ENCODE peak calls at places on chromosomes 16 and 17, in nine cellular contexts. P is HCT116, C is suprapubic skin, X is breast epithelium, D is tibial nerve, I is heart left ventricle, A is IMR-90, S is testis, T is uterus. R is an unnamed sample.
A peak's percentile ranks its signal among the peaks of the same experiment; 100 is the strongest.

GRCh38 chr17:80034977-80035686 is 540 bp downstream of the TBC1D16 start:
- DNase-seq in P (no peak), C (no peak), X (no peak), D (no peak), I (peak; percentile 32), A (peak; percentile 43), S (no peak), T (no peak), R (peak; percentile 29)

GRCh38 chr17:68835061-68835460 is 120.1 kb downstream of the ABCA8 start:
- DNase-seq in P (no peak), C (no peak), X (no peak), D (no peak), I (no peak), A (peak; percentile 47), S (no peak), T (no peak), R (no peak)

GRCh38 chr17:80471922-80472321 is 4.5 kb downstream of the NPTX1 start:
- DNase-seq in P (no peak), C (no peak), X (no peak), D (no peak), I (no peak), A (no peak), S (no peak), T (no peak), R (no peak)

GRCh38 chr17:57924677-57925076 is 30.5 kb downstream of the CUEDC1 start:
- DNase-seq in P (no peak), C (no peak), X (no peak), D (no peak), I (no peak), A (no peak), S (no peak), T (no peak), R (no peak)

GRCh38 chr16:868386-868755 is 67.8 kb upstream of the GNG13 start:
- DNase-seq in P (no peak), C (no peak), X (no peak), D (no peak), I (no peak), A (no peak), S (no peak), T (no peak), R (no peak)

GRCh38 chr17:76683011-76683755 is 27.6 kb downstream of the MXRA7 start:
- DNase-seq in P (no peak), C (no peak), X (no peak), D (no peak), I (no peak), A (no peak), S (no peak), T (no peak), R (no peak)

GRCh38 chr17:74442670-74443515 is 11.0 kb downstream of the GPRC5C start:
- DNase-seq in P (peak; percentile 89), C (peak; percentile 90), X (peak; percentile 88), D (peak; percentile 87), I (peak; percentile 91), A (no peak), S (peak; percentile 91), T (peak; percentile 80), R (peak; percentile 97)

GRCh38 chr16:50530277-50531236 is 17.6 kb upstream of the NKD1 start:
- DNase-seq in P (no peak), C (peak; percentile 66), X (peak; percentile 85), D (no peak), I (peak; percentile 3), A (no peak), S (no peak), T (no peak), R (no peak)

GRCh38 chr17:66812571-66812970 is 22.3 kb upstream of the CACNG5 start:
- DNase-seq in P (no peak), C (no peak), X (no peak), D (no peak), I (no peak), A (no peak), S (no peak), T (no peak), R (no peak)

GRCh38 chr17:64506201-64506575 is at the start of gene DDX5:
- DNase-seq in P (peak; percentile 100), C (peak; percentile 99), X (peak; percentile 97), D (peak; percentile 93), I (peak; percentile 99), A (peak; percentile 94), S (peak; percentile 98), T (peak; percentile 96), R (peak; percentile 99)
- TF ChIP-seq POLR2A in P (peak; percentile 100), C (peak; percentile 99), X (peak; percentile 99), D (peak; percentile 97), I (no peak), A (peak; percentile 99), S (peak; percentile 81), T (peak; percentile 92), R (peak; percentile 99)

DNA sequence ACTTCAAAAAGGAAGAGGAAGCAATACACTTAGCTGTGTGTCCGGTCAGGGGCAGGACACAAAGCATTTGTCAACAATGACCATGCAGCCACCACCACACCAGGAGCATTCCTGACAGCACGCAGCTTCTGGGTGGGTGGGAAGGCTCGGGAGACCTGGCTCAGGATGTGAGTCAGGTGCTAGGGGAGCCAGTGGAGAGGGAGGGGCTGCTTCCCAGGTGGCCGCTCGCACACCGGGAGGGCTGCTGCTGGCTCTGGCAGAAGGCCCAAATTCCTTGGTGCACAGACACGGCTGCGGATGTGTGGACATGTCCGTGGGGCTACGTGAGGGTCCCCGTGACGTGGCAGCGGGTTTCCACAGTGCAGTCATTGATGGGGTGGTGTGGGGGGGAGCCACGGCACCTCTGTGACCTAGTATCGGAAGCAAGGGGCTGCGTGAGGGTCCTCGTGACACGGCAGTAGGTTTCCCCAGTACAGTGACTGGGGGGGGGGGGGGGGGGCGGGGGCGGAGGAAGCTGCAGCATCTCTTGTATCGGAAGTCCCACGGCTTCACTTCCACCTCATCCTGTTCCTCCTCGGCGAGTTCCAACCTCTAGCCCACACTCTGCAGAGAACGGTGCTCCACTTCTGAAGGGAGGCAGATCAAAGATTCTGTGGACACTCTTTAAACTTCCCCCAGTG is 112.8 kb downstream of the ZNF778 start:
- DNase-seq in P (peak; percentile 92), C (no peak), X (no peak), D (no peak), I (peak; percentile 49), A (peak; percentile 52), S (no peak), T (no peak), R (no peak)
- H3K4me1 ChIP-seq in P (peaks cover 93% of the 10 kb centered on the region), C (peaks cover 49% of the 10 kb centered on the region), X (peaks cover 20% of the 10 kb centered on the region), D (peaks cover 95% of the 10 kb centered on the region), I (peaks cover 86% of the 10 kb centered on the region), A (peaks cover 37% of the 10 kb centered on the region), S (peaks cover 42% of the 10 kb centered on the region), T (peaks cover 15% of the 10 kb centered on the region), R (peaks cover 28% of the 10 kb centered on the region)

GRCh38 chr17:6539871-6540270 is 16.5 kb downstream of the PITPNM3 start:
- DNase-seq in P (no peak), C (no peak), X (no peak), D (no peak), I (no peak), A (no peak), S (no peak), T (no peak), R (no peak)

GRCh38 chr17:6542577-6542976 is 13.8 kb downstream of the PITPNM3 start:
- DNase-seq in P (no peak), C (no peak), X (no peak), D (no peak), I (no peak), A (no peak), S (no peak), T (no peak), R (no peak)

GRCh38 chr17:6543079-6544010 is 13.0 kb downstream of the PITPNM3 start:
- DNase-seq in P (no peak), C (no peak), X (no peak), D (no peak), I (no peak), A (no peak), S (no peak), T (no peak), R (no peak)

GRCh38 chr17:6544011-6544370 is 12.4 kb downstream of the PITPNM3 start:
- DNase-seq in P (no peak), C (no peak), X (no peak), D (no peak), I (no peak), A (no peak), S (no peak), T (no peak), R (no peak)

DNA sequence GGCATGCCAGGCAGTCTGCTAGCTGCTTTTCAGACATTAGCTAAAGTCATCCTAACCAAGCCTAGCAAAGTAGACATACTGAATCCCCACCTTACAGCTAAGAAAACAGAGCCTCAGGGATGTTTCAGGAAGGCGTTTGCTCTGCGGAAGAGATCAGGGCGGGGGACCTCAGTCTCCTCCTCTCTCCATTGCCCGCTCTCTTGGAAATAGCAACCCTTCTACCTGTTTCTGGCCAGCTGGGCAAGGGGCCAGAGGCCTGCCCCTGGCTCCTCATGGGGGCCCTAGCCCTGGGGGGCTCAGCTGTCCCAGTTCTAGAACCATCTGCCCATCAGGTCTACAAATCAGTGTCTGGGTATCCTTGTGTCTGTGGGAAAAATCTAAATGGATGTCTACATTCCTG is 14.5 kb downstream of the PITPNM3 start:
- DNase-seq in P (no peak), C (no peak), X (no peak), D (no peak), I (no peak), A (no peak), S (no peak), T (no peak), R (no peak)
- TF ChIP-seq POLR2A in P (no peak), C (no peak), X (no peak), D (no peak), I (no peak), A (no peak), S (no peak), T (no peak), R (no peak)

DNA sequence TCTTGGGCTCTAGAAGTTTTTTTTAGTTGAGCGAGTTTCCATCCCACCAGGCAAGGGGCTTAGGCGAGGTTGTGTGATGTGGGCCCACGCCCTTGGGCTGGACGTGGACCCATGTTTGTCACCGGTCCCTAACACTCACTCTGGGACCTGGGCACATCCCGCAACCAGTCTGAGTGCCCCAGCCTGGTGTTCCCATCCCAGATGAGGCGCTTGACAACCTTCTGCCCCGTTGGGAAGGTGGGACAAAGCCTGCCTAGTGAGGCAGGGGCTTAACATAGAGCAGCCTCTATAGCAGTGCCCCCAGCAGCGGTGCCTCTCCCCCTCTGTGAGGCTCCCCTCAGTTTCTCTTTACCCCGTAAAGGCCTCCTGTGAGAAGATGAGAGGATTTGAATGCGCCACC is 22.5 kb downstream of the CMIP start:
- DNase-seq in P (no peak), C (no peak), X (no peak), D (no peak), I (no peak), A (no peak), S (no peak), T (no peak), R (no peak)
- H3K4me1 ChIP-seq in P (no peaks in the 10 kb centered on the region), C (peaks cover 34% of the 10 kb centered on the region), X (no peaks in the 10 kb centered on the region), D (peaks cover 72% of the 10 kb centered on the region), I (peaks cover 14% of the 10 kb centered on the region), A (peaks cover 2% of the 10 kb centered on the region), S (peaks cover 11% of the 10 kb centered on the region), T (no peaks in the 10 kb centered on the region), R (peaks cover 34% of the 10 kb centered on the region)

DNA sequence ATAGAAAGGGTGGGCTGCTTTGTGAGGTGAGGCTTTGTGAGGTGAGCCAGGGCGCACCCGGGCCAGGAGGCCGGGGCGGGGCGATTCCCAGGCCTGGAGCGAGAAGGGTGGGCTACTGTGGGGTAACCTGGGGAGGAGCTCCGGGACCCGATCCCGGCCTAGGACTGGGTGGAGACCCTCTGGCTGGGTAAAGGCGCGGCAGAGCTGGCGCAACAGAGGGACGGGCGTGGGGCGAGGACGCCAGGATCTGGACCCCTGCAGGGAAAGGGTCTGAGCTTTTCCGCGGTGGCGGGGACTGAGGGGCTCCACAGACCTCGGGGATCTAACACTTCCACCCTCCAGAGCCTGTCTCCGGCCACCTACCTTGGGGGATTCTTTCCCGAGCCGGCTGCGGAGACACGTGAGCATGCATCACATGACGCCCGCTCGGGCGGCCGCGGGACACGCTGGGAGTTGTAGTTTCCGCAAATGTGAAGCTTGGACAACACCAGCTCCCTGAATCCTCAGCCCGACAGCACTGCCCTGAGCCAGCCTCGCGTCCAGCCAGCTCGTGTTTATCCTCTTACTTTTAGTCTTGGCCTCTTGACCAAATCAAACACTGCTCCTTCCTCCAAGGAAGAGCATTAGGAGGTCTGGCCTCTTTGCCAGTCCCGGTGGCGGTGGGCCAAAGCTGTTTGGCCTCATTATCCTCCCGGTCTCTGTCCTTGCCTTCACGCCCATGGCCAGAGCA is at the start of gene SLC38A7:
- DNase-seq in P (peak; percentile 50), C (peak; percentile 91), X (peak; percentile 78), D (peak; percentile 75), I (peak; percentile 89), A (peak; percentile 80), S (peak; percentile 95), T (peak; percentile 87), R (peak; percentile 87)
- TF ChIP-seq POLR2A in P (no peak), C (no peak), X (no peak), D (no peak), I (no peak), A (peak; percentile 51), S (no peak), T (no peak), R (no peak)